ENCODE peak calls at places on chromosomes 3 and 15, in four cellular contexts. L, Z, P and T are unnamed samples. For H3K4me1, the result is how much of the 10 kb centered on the place peaks cover.

GRCh38 chr3:136513367-136513766 is 238.8 kb downstream of the STAG1 start:
- DNase-seq in Z (no peak), L (no peak), P (no peak), T (no peak)

GRCh38 chr3:106013971-106014370 is 145.2 kb upstream of the CBLB start:
- DNase-seq in Z (peak), P (no peak), L (no peak), T (no peak)

GRCh38 chr3:69724722-69725435 is 14.4 kb upstream of the MITF start:
- DNase-seq in Z (no peak), L (no peak), P (no peak), T (no peak)

GRCh38 chr3:32401141-32401540 is 9.5 kb downstream of the CMTM7 start:
- DNase-seq in L (no peak), Z (no peak), P (peak), T (peak)

GRCh38 chr3:9216736-9217135 is 32.7 kb downstream of the SRGAP3 start:
- DNase-seq in Z (no peak), L (no peak), P (no peak), T (no peak)

GRCh38 chr3:141875893-141876380 is 506 bp upstream of the ATP1B3 start:
- DNase-seq in L (peak), Z (peak), P (peak), T (peak)

GRCh38 chr3:44892689-44893088 is 18.3 kb downstream of the TGM4 start:
- DNase-seq in L (no peak), Z (peak), P (no peak), T (no peak)

GRCh38 chr3:171790898-171791694 is 19.2 kb downstream of the PLD1 start:
- DNase-seq in L (no peak), P (no peak), Z (peak), T (no peak)

GRCh38 chr3:24522155-24522579 is 27.5 kb upstream of the THRB start:
- DNase-seq in Z (no peak), P (peak), L (no peak), T (no peak)

GRCh38 chr3:71152892-71153265 is 430.6 kb downstream of the FOXP1 start:
- DNase-seq in L (no peak), P (no peak), Z (no peak), T (no peak)

GRCh38 chr3:186287723-186288122 is 74.3 kb downstream of the DGKG start:
- DNase-seq in P (no peak), L (no peak), Z (peak), T (no peak)

GRCh38 chr3:167406876-167407492 is 26.9 kb upstream of the ZBBX start:
- DNase-seq in Z (peak), P (peak), L (peak), T (peak)

GRCh38 chr3:132788299-132788698 is 66.1 kb upstream of the NPHP3 start:
- DNase-seq in L (no peak), Z (peak), P (no peak), T (no peak)

GRCh38 chr3:63151893-63152292 is 126.2 kb upstream of the SYNPR start:
- DNase-seq in P (no peak), Z (no peak), L (no peak), T (no peak)

GRCh38 chr3:187743195-187744141 is 1.8 kb downstream of the BCL6 start:
- DNase-seq in P (peak), Z (peak), L (peak), T (no peak)

GRCh38 chr3:58049143-58049785 is 41.0 kb downstream of the FLNB start:
- DNase-seq in L (no peak), Z (peak), P (peak), T (peak)

GRCh38 chr3:58296843-58297242 is 9.2 kb upstream of the RPP14 start:
- DNase-seq in L (no peak), Z (no peak), P (no peak), T (no peak)

GRCh38 chr3:76132154-76132470 is 346.8 kb upstream of the ZNF717 start:
- DNase-seq in Z (no peak), P (no peak), L (no peak), T (no peak)

GRCh38 chr3:126679318-126679751 is 24.4 kb upstream of the TXNRD3 start:
- DNase-seq in P (peak), Z (peak), L (peak), T (peak)

GRCh38 chr15:40155270-40155910 is 5.5 kb upstream of the BUB1B start:
- DNase-seq in Z (no peak), P (peak), L (no peak), T (no peak)

DNA sequence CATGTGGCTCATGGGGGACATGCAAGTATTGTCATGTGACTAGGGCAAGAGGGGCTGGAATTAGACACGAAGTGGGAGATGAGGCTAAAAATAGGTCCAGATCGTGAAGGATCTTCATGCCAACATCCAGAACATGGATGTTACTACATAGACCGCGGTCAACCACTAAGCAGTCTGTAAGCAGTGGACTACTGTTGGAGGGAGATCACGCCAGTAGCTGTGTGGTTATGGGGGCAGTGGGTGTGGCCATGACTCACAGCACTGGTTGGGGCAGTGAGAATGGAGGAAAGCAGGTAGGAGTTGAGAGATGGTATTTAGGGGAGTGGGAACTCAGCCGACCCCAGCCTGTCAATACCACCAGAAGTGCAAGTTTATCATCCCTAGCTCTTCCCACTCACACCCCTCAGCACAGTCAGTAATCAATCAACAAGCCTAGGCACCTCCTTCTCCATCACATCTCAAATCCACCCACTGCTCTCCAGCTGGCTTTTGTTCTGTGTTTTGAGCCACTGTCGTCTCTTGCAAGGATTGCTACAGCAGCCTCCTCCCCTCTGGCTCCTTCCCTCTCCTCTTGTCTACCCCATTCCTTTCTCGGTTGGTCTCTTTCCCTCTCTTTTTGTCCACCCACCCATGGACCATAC is 107.2 kb upstream of the ABHD17C start:
- DNase-seq in L (no peak), P (no peak), Z (peak), T (no peak)
- H3K4me1 ChIP-seq in L (under half), P (under half), Z (under half), T (under half)

DNA sequence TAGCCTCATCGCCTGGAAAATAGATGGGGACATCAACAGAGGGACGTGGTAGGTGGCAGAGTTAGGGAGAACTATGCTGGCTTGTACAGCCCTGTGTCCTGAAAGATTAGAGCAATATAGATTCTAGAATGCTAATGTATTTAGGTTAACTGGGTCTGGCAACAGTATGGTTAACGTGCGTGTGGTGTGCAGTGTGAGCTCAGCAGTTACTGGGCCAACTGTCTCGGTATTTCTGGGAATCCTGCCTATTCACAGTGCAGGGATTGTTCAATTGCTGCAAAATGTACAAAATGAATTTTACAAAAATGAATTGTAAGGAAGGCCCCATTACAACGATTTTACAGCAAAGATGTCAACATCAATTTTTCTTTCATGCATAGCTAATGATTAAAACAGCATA is 20.6 kb downstream of the MEIS2 start:
- DNase-seq in L (peak), Z (peak), P (no peak), T (no peak)
- H3K4me3 ChIP-seq in L (no peak), Z (no peak), P (no peak), T (no peak)

GRCh38 chr15:81500081-81500480 is 126.1 kb upstream of the TMC3 start:
- DNase-seq in Z (no peak), P (no peak), L (no peak), T (no peak)
- H3K4me1 ChIP-seq in Z (under half), P (under half), L (under half), T (under half)

DNA sequence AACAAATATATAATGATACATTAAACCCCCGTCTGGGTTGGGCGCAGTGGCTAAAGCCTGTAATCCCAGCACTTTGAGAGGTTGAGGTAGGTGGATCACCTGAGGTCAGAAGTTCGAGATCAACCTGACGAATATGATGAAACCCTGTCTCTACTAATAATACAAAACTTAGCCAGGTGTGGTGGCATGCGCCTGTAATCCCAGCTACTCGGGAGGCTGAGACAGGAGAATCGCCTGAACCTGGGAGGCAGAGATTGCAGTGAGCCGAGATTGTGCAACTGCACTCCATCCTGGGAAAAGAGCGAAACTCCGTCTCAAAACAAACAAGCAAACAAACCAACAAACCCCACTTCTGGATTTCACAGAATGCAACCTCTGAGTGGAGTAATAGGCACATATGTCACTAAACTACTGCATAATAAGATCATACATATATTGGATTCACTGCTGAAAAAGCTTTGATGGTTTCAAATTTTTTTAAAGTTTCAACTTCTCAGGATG is 718.2 kb downstream of the SI start:
- DNase-seq in P (no peak), L (no peak), Z (no peak), T (no peak)
- H3K4me3 ChIP-seq in P (no peak), L (no peak), Z (no peak), T (no peak)

GRCh38 chr3:114873590-114873989 is 273.5 kb downstream of the ZBTB20 start:
- DNase-seq in L (no peak), Z (no peak), P (no peak), T (no peak)
- H3K4me1 ChIP-seq in L (under half), Z (under half), P (under half), T (under half)